ENCODE peak calls at places on chromosome 14, in five cellular contexts. D is astrocyte, N is neuronal stem cell, L is fibroblast of lung, R is A549. F is an unnamed sample.
A peak's percentile ranks its signal among the peaks of the same experiment; 100 is the strongest.

GRCh38 chr14:94119071-94119470 is 8.5 kb downstream of the IFI27 start:
- DNase-seq in N (no peak), D (no peak), L (no peak), R (no peak), F (no peak)

GRCh38 chr14:77125275-77126073 is 16.1 kb downstream of the ZDHHC22 start:
- DNase-seq in N (no peak), D (no peak), L (no peak), R (no peak), F (no peak)

GRCh38 chr14:76329150-76329881 is 46.6 kb upstream of the ESRRB start:
- DNase-seq in L (no peak), N (no peak), D (no peak), R (no peak), F (no peak)

GRCh38 chr14:102523200-102524025 is 13.8 kb upstream of the ANKRD9 start:
- DNase-seq in L (no peak), R (no peak), N (no peak), D (no peak), F (no peak)

GRCh38 chr14:89624500-89625156 is 207.6 kb upstream of the FOXN3 start:
- DNase-seq in R (no peak), D (no peak), N (no peak), L (no peak), F (no peak)

GRCh38 chr14:77316872-77317271 is 3.8 kb downstream of the POMT2 start:
- DNase-seq in L (no peak), D (no peak), N (no peak), R (no peak), F (peak; percentile 60)

GRCh38 chr14:35632276-35633071 is 98.5 kb downstream of the INSM2 start:
- DNase-seq in N (no peak), R (no peak), D (peak; percentile 7), L (peak; percentile 36), F (peak; percentile 7)

GRCh38 chr14:68018598-68018997 is 199.0 kb downstream of the RAD51B start:
- DNase-seq in L (peak; percentile 34), R (no peak), N (no peak), D (no peak), F (peak; percentile 20)

GRCh38 chr14:88168498-88169165 is 154.4 kb downstream of the KCNK10 start:
- DNase-seq in D (no peak), L (peak; percentile 6), N (no peak), R (peak; percentile 18), F (peak; percentile 17)

DNA sequence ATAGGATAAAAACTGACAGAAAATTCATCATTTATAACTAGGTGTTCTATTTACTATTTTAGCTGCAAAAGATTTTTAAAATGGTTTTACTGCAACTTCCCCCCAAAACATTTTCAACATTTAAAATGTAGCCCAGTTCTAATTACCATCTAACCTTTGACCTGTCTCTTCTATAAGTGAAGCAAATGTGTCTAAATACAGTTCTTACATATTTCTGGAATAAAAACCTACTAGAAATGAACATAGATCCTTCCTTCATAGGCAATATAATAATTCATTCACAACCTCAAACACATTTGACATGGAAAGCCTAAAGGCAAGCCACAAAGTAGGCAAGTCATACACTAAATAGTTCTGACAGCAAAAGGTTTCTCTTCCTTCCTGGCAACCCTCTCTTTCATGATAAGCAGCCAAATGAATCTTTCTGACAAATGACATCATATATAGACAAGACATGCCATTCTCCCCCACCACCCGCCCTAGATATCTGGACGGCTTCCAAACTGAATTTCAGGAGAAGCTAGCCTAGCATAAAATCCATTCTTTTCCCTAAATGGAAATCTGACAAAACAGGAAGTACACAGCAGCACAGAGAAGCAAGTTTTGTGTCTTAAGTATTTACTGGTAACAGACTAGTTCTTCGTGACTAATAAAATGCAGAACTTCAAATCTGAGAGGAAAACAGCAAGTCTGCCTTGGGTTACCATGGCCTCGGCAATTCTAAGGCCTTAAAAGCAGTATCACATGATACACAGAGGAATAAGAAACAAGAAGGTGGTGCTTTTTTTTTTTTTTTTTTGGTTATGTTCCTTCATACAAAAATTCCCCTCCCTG is 17.2 kb upstream of the ARID4A start:
- DNase-seq in L (peak; percentile 94), D (peak; percentile 92), N (no peak), R (peak; percentile 28), F (peak; percentile 88)
- H3K4me2 ChIP-seq in L (no peak overlapping the region), D (peak overlapping the region; percentile 70), N (no peak overlapping the region), R (peak overlapping the region; percentile 64), F (peak overlapping the region; percentile 63)

GRCh38 chr14:99524804-99525698 is 43.8 kb downstream of the CCNK start:
- DNase-seq in N (no peak), R (peak; percentile 64), L (peak; percentile 68), D (peak; percentile 54), F (no peak)
- H3K4me2 ChIP-seq in N (no peak overlapping the region), R (peak overlapping the region; percentile 84), L (no peak overlapping the region), D (peak overlapping the region; percentile 37), F (no peak overlapping the region)

GRCh38 chr14:96585672-96586013 is 83.5 kb downstream of the PAPOLA start:
- DNase-seq in D (no peak), L (no peak), N (no peak), R (no peak), F (no peak)
- H3K4me2 ChIP-seq in D (no peak overlapping the region), L (no peak overlapping the region), N (no peak overlapping the region), R (no peak overlapping the region), F (no peak overlapping the region)

DNA sequence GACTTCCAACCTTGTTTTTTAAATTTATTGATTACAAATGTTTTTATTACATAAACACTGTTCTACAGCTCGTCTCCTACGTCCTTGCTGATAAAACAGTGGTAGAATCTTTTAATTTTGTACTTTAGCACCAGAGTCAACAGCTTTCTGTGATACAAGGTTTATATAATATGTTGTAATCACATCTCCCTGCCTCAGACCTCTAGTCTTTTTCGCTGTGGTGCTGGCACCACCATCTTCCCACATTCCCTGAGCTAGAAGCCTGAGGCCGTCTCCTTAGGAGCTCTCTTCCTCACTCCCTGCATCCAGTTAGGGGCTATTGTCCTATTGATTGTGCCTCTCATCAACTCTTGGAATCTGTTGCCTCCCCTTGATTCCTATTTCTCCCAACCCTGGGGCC is 17.1 kb downstream of the MTHFD1 start:
- DNase-seq in R (no peak), L (no peak), N (no peak), D (no peak), F (no peak)
- H3K4me2 ChIP-seq in R (no peak overlapping the region), L (no peak overlapping the region), N (no peak overlapping the region), D (no peak overlapping the region), F (no peak overlapping the region)